ENCODE peak calls at places on chromosomes 3 and 15, in seven cellular contexts. N is effector memory CD4-positive, alpha-beta T cell; Y is GM23248; R is HCT116; B is fibroblast of lung; Q is esophagus squamous epithelium; S is cardiac muscle cell. K is an unnamed sample.

GRCh38 chr3:195461518-195462307 is 18.9 kb upstream of the ACAP2 start:
- DNase-seq in N (no peak), Q (no peak), Y (no peak), B (no peak), R (no peak), S (no peak), K (no peak)

GRCh38 chr3:65714138-65714537 is 324.6 kb downstream of the MAGI1 start:
- DNase-seq in Y (peak; percentile 17), R (no peak), S (peak; percentile 34), N (no peak), B (peak; percentile 21), Q (no peak), K (peak; percentile 20)

GRCh38 chr15:77538011-77538410 is 94.7 kb downstream of the LINGO1 start:
- DNase-seq in R (no peak), B (no peak), S (no peak), Y (no peak), Q (no peak), N (no peak), K (no peak)

GRCh38 chr3:16548721-16549120 is 35.2 kb upstream of the RFTN1 start:
- DNase-seq in R (no peak), S (no peak), N (no peak), Q (no peak), B (peak; percentile 65), Y (peak; percentile 65), K (peak; percentile 20)

GRCh38 chr3:180571831-180572578 is 30.0 kb upstream of the TTC14 start:
- DNase-seq in N (no peak), S (no peak), Y (no peak), Q (no peak), R (no peak), B (no peak), K (no peak)

GRCh38 chr15:40100947-40101905 is 7.5 kb downstream of the BMF start:
- DNase-seq in B (no peak), N (no peak), Y (no peak), Q (no peak), S (no peak), R (no peak), K (no peak)

GRCh38 chr3:13507791-13508339 is 27.8 kb downstream of the HDAC11 start:
- DNase-seq in Y (peak; percentile 68), S (no peak), R (no peak), N (no peak), B (no peak), Q (no peak), K (no peak)

GRCh38 chr3:136818851-136819783 is at the start of gene SLC35G2:
- DNase-seq in N (peak; percentile 2), B (peak; percentile 87), R (no peak), Y (peak; percentile 91), S (peak; percentile 72), Q (no peak), K (no peak)

GRCh38 chr3:27623085-27623753 is 98.9 kb downstream of the EOMES start:
- DNase-seq in S (no peak), B (no peak), Q (no peak), R (no peak), Y (peak; percentile 30), N (no peak), K (no peak)

GRCh38 chr15:43872416-43873020 is 45.7 kb downstream of the WDR76 start:
- DNase-seq in Y (peak; percentile 89), S (peak; percentile 90), R (peak; percentile 45), Q (no peak), B (peak; percentile 87), N (no peak), K (peak; percentile 51)

GRCh38 chr3:129626744-129627349 is 20.4 kb upstream of the PLXND1 start:
- DNase-seq in R (peak; percentile 78), B (peak; percentile 76), Y (peak; percentile 94), S (peak; percentile 89), N (peak; percentile 26), Q (peak; percentile 40), K (no peak)

GRCh38 chr3:179450321-179450720 is 949 bp downstream of the GNB4 start:
- DNase-seq in N (no peak), Q (no peak), B (peak; percentile 47), R (no peak), Y (peak; percentile 49), S (no peak), K (no peak)

GRCh38 chr3:186915808-186916796 is 14.2 kb upstream of the ST6GAL1 start:
- DNase-seq in S (no peak), Y (no peak), B (no peak), N (no peak), Q (no peak), R (no peak), K (no peak)

GRCh38 chr15:82540055-82540983 is at the start of gene RPS17:
- DNase-seq in S (peak; percentile 96), R (peak; percentile 91), B (peak; percentile 96), Y (peak; percentile 96), Q (no peak), N (peak; percentile 96), K (peak; percentile 89)

GRCh38 chr15:57887825-57888224 is 177.7 kb downstream of the ALDH1A2 start:
- DNase-seq in Q (no peak), B (no peak), N (no peak), Y (no peak), R (no peak), S (no peak), K (no peak)

GRCh38 chr15:78007965-78008886 is 69.3 kb downstream of the TBC1D2B start:
- DNase-seq in Q (no peak), S (no peak), Y (peak; percentile 95), R (no peak), N (no peak), B (peak; percentile 82), K (peak; percentile 38)

GRCh38 chr3:126358038-126358815 is 1.0 kb upstream of the KLF15 start:
- DNase-seq in Q (no peak), S (no peak), R (no peak), Y (peak; percentile 38), B (peak; percentile 17), N (no peak), K (no peak)

GRCh38 chr3:183515968-183516851 is 39.3 kb downstream of the KLHL6 start:
- DNase-seq in S (peak; percentile 29), Y (no peak), Q (no peak), N (peak; percentile 30), B (no peak), R (no peak), K (no peak)

GRCh38 chr3:108718454-108718853 is 38.8 kb downstream of the RETNLB start:
- DNase-seq in Y (no peak), Q (no peak), B (no peak), R (no peak), S (no peak), N (no peak), K (no peak)

GRCh38 chr3:28698706-28699105 is 350.1 kb upstream of the AZI2 start:
- DNase-seq in B (no peak), R (no peak), N (no peak), Y (no peak), Q (no peak), S (no peak), K (no peak)

GRCh38 chr3:129289201-129289921 is 10.7 kb downstream of the HMCES start:
- DNase-seq in N (no peak), S (no peak), B (peak; percentile 67), R (no peak), Y (peak; percentile 87), Q (no peak), K (no peak)

DNA sequence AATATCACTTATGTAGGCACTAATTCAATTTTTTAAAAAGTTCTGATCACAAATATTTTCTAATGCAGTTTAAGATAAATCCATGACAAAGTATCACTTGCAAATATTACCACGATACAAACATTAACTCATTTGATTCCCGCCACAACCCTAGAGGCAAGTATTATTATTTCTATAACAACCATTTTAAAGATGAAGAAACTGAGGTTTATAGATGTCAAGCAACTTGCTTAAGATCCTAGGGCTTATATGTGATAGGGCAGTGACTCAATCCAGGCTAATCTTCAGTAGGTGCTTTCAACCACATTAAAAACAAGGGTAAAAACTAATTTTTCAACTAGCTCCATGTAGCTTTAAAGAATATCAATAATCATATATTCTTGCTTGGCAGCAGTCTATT is 1.7 kb downstream of the DYNC1LI1 start:
- DNase-seq in N (no peak), S (no peak), Q (no peak), B (no peak), R (no peak), Y (peak; percentile 16), K (no peak)
- H3K27ac ChIP-seq in N (no peak overlapping the region), S (no peak overlapping the region), Q (peak overlapping the region; percentile 98), B (no peak overlapping the region), R (no peak overlapping the region), Y (no peak overlapping the region), K (no peak overlapping the region)

GRCh38 chr3:170046269-170047132 is 8.7 kb downstream of the GPR160 start:
- DNase-seq in Q (no peak), Y (no peak), S (no peak), R (no peak), N (no peak), B (no peak), K (no peak)

GRCh38 chr3:170044795-170045244 is 7.0 kb downstream of the GPR160 start:
- DNase-seq in Q (no peak), S (no peak), Y (no peak), R (no peak), B (no peak), N (no peak), K (no peak)

GRCh38 chr3:170049146-170050000 is 11.6 kb downstream of the GPR160 start:
- DNase-seq in Y (peak; percentile 57), N (no peak), S (no peak), B (peak; percentile 28), Q (no peak), R (no peak), K (no peak)

GRCh38 chr3:170044280-170044679 is 6.5 kb downstream of the GPR160 start:
- DNase-seq in Q (no peak), Y (no peak), B (no peak), S (no peak), N (no peak), R (no peak), K (no peak)

DNA sequence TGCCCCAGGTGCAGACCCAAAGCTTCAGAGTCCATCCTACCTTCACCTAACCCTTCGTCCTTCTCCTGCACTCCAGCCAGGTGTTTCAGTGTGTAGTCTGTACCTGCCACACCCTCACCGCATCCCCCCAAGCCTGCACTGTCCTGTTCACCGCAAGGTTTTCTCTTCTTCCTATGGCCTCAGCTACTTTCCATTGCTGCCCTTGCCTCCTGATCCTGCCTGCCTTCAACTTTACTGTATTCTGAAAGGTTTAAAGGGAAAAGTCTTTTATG is 9.3 kb downstream of the GPR160 start:
- DNase-seq in R (no peak), Q (no peak), B (no peak), S (no peak), N (no peak), Y (no peak), K (no peak)
- H3K27ac ChIP-seq in R (no peak overlapping the region), Q (no peak overlapping the region), B (no peak overlapping the region), S (no peak overlapping the region), N (no peak overlapping the region), Y (no peak overlapping the region), K (no peak overlapping the region)

GRCh38 chr15:90036806-90037509 is 35.8 kb downstream of the ZNF710 start:
- DNase-seq in Y (no peak), B (no peak), R (no peak), S (no peak), N (no peak), Q (no peak), K (no peak)
- H3K27ac ChIP-seq in Y (no peak overlapping the region), B (peak overlapping the region; percentile 61), R (no peak overlapping the region), S (peak overlapping the region; percentile 35), N (no peak overlapping the region), Q (peak overlapping the region; percentile 86), K (peak overlapping the region; percentile 43)

DNA sequence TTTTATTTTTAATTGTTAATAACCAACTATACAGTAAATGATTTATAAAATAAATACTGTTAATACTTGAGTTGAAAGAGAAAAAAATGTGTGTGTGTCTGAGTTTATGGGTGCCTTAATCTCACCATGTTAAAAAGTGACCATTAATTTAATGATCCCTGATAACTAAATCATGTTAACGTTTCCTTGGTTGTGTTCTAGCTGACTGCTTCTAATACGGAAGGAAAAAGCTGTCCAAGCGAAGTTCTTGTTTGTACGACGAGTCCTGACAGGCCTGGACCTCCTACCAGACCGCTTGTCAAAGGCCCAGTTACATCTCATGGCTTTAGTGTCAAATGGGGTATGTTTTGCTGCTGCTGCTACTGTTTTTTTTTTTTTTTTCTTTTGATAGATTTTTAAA is 113.5 kb downstream of the GHSR start:
- DNase-seq in B (no peak), R (no peak), Y (no peak), Q (no peak), N (no peak), S (no peak), K (no peak)
- H3K27ac ChIP-seq in B (no peak overlapping the region), R (no peak overlapping the region), Y (no peak overlapping the region), Q (peak overlapping the region; percentile 39), N (no peak overlapping the region), S (peak overlapping the region; percentile 34), K (no peak overlapping the region)

K was measured in AG04450.